ENCODE peak calls at places on chromosomes 2 and 18, in ten cellular contexts. One of them, this sample, is unnamed.
A peak's percentile ranks its signal among the peaks of the same experiment; 100 is the strongest.

GRCh38 chr2:165083326-165083725 is 120.5 kb downstream of the SCN3A start:
- DNase-seq in Panc1: no peak
- DNase-seq in stomach: no peak
- DNase-seq in endothelial cell of umbilical vein: no peak
- DNase-seq in upper lobe of left lung: no peak
- DNase-seq in vagina: no peak
- DNase-seq in spleen: no peak
- DNase-seq in breast epithelium: no peak
- DNase-seq in GM23338: no peak
- DNase-seq in HL-60: no peak
- DNase-seq in this sample: no peak

GRCh38 chr2:229300814-229301213 is 29.7 kb upstream of the PID1 start:
- DNase-seq in stomach: no peak
- DNase-seq in HL-60: peak; percentile 32
- DNase-seq in endothelial cell of umbilical vein: no peak
- DNase-seq in GM23338: no peak
- DNase-seq in breast epithelium: no peak
- DNase-seq in vagina: no peak
- DNase-seq in spleen: no peak
- DNase-seq in upper lobe of left lung: no peak
- DNase-seq in Panc1: no peak
- DNase-seq in this sample: no peak

GRCh38 chr2:70984576-70985282 is 6.3 kb downstream of the ANKRD53 start:
- DNase-seq in spleen: peak; percentile 95
- DNase-seq in HL-60: peak; percentile 74
- DNase-seq in stomach: peak; percentile 76
- DNase-seq in breast epithelium: peak; percentile 50
- DNase-seq in Panc1: no peak
- DNase-seq in vagina: no peak
- DNase-seq in upper lobe of left lung: peak; percentile 77
- DNase-seq in endothelial cell of umbilical vein: peak; percentile 58
- DNase-seq in GM23338: peak; percentile 82
- DNase-seq in this sample: peak; percentile 29

GRCh38 chr2:42706836-42707235 is 57.1 kb downstream of the OXER1 start:
- DNase-seq in vagina: no peak
- DNase-seq in breast epithelium: no peak
- DNase-seq in stomach: no peak
- DNase-seq in upper lobe of left lung: no peak
- DNase-seq in GM23338: peak; percentile 70
- DNase-seq in Panc1: no peak
- DNase-seq in spleen: no peak
- DNase-seq in HL-60: no peak
- DNase-seq in endothelial cell of umbilical vein: no peak
- DNase-seq in this sample: no peak

GRCh38 chr2:3667151-3667631 is 9.2 kb downstream of the ALLC start:
- DNase-seq in HL-60: no peak
- DNase-seq in Panc1: no peak
- DNase-seq in upper lobe of left lung: peak; percentile 21
- DNase-seq in breast epithelium: no peak
- DNase-seq in GM23338: no peak
- DNase-seq in spleen: no peak
- DNase-seq in endothelial cell of umbilical vein: no peak
- DNase-seq in vagina: peak; percentile 62
- DNase-seq in stomach: no peak
- DNase-seq in this sample: no peak

GRCh38 chr2:102082591-102083586 is 59.7 kb upstream of the IL1R1 start:
- DNase-seq in breast epithelium: no peak
- DNase-seq in spleen: no peak
- DNase-seq in HL-60: peak; percentile 79
- DNase-seq in stomach: no peak
- DNase-seq in GM23338: no peak
- DNase-seq in Panc1: no peak
- DNase-seq in upper lobe of left lung: peak; percentile 62
- DNase-seq in vagina: peak; percentile 82
- DNase-seq in endothelial cell of umbilical vein: peak; percentile 88
- DNase-seq in this sample: no peak

GRCh38 chr2:19863303-19864041 is 38.3 kb downstream of the TTC32 start:
- DNase-seq in endothelial cell of umbilical vein: peak; percentile 55
- DNase-seq in HL-60: peak; percentile 44
- DNase-seq in stomach: peak; percentile 74
- DNase-seq in GM23338: peak; percentile 94
- DNase-seq in vagina: no peak
- DNase-seq in breast epithelium: no peak
- DNase-seq in upper lobe of left lung: peak; percentile 76
- DNase-seq in spleen: peak; percentile 94
- DNase-seq in Panc1: peak; percentile 27
- DNase-seq in this sample: peak; percentile 44

GRCh38 chr2:109351164-109351756 is 222.3 kb downstream of the SH3RF3 start:
- DNase-seq in upper lobe of left lung: peak; percentile 73
- DNase-seq in vagina: peak; percentile 86
- DNase-seq in spleen: no peak
- DNase-seq in HL-60: no peak
- DNase-seq in Panc1: no peak
- DNase-seq in breast epithelium: peak; percentile 80
- DNase-seq in endothelial cell of umbilical vein: peak; percentile 69
- DNase-seq in GM23338: no peak
- DNase-seq in stomach: peak; percentile 82
- DNase-seq in this sample: peak; percentile 56

GRCh38 chr2:171390941-171391516 is 42.8 kb downstream of the METTL8 start:
- DNase-seq in upper lobe of left lung: no peak
- DNase-seq in endothelial cell of umbilical vein: peak; percentile 85
- DNase-seq in GM23338: no peak
- DNase-seq in breast epithelium: no peak
- DNase-seq in Panc1: no peak
- DNase-seq in spleen: no peak
- DNase-seq in stomach: no peak
- DNase-seq in HL-60: no peak
- DNase-seq in vagina: no peak
- DNase-seq in this sample: no peak

GRCh38 chr18:33716061-33716683 is 138.2 kb downstream of the ASXL3 start:
- DNase-seq in GM23338: peak; percentile 10
- DNase-seq in upper lobe of left lung: no peak
- DNase-seq in stomach: no peak
- DNase-seq in Panc1: no peak
- DNase-seq in breast epithelium: no peak
- DNase-seq in endothelial cell of umbilical vein: no peak
- DNase-seq in vagina: no peak
- DNase-seq in spleen: no peak
- DNase-seq in HL-60: peak; percentile 7
- DNase-seq in this sample: no peak

GRCh38 chr2:102369866-102370265 is 14.3 kb downstream of the IL18R1 start:
- DNase-seq in endothelial cell of umbilical vein: no peak
- DNase-seq in vagina: no peak
- DNase-seq in GM23338: no peak
- DNase-seq in HL-60: no peak
- DNase-seq in upper lobe of left lung: no peak
- DNase-seq in stomach: no peak
- DNase-seq in breast epithelium: no peak
- DNase-seq in spleen: no peak
- DNase-seq in Panc1: no peak
- DNase-seq in this sample: no peak

GRCh38 chr2:10534514-10535250 is 86.6 kb upstream of the ODC1 start:
- DNase-seq in breast epithelium: no peak
- DNase-seq in GM23338: no peak
- DNase-seq in vagina: no peak
- DNase-seq in spleen: peak; percentile 66
- DNase-seq in HL-60: no peak
- DNase-seq in stomach: no peak
- DNase-seq in Panc1: no peak
- DNase-seq in endothelial cell of umbilical vein: no peak
- DNase-seq in upper lobe of left lung: peak; percentile 10
- DNase-seq in this sample: no peak

GRCh38 chr18:55318864-55319516 is 269.0 kb downstream of the TCF4 start:
- DNase-seq in endothelial cell of umbilical vein: peak; percentile 81
- DNase-seq in breast epithelium: no peak
- DNase-seq in stomach: no peak
- DNase-seq in GM23338: no peak
- DNase-seq in upper lobe of left lung: no peak
- DNase-seq in HL-60: no peak
- DNase-seq in spleen: no peak
- DNase-seq in vagina: no peak
- DNase-seq in Panc1: no peak
- DNase-seq in this sample: no peak
- H3K4me3 ChIP-seq in endothelial cell of umbilical vein: peak overlapping the region; percentile 89
- H3K4me3 ChIP-seq in breast epithelium: peak overlapping the region; percentile 76
- H3K4me3 ChIP-seq in stomach: peak overlapping the region; percentile 8
- H3K4me3 ChIP-seq in GM23338: no peak overlapping the region
- H3K4me3 ChIP-seq in upper lobe of left lung: no peak overlapping the region
- H3K4me3 ChIP-seq in HL-60: no peak overlapping the region
- H3K4me3 ChIP-seq in spleen: peak overlapping the region; percentile 54
- H3K4me3 ChIP-seq in vagina: peak overlapping the region; percentile 63
- H3K4me3 ChIP-seq in Panc1: no peak overlapping the region
- H3K4me3 ChIP-seq in this sample: no peak overlapping the region

DNA sequence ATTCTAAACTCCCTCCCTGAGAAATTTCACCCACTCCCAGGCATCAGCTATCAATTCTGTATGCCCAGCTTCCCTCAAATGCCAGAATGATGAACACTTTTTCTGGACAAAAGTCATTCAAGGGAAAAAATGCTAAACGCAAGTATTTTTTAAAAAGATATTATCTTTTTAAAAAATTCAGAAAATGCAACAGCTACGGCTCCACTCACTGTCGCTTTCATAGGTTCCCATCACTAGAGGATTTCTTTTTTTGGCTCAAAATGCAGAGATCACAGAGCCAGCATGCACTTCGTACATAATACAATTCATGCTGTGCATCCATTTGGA is 5.1 kb downstream of the CAPG start:
- DNase-seq in GM23338: no peak
- DNase-seq in upper lobe of left lung: no peak
- DNase-seq in stomach: no peak
- DNase-seq in spleen: no peak
- DNase-seq in breast epithelium: no peak
- DNase-seq in Panc1: no peak
- DNase-seq in vagina: no peak
- DNase-seq in HL-60: no peak
- DNase-seq in endothelial cell of umbilical vein: no peak
- DNase-seq in this sample: no peak
- TF ChIP-seq CTCF in GM23338: no peak
- TF ChIP-seq CTCF in upper lobe of left lung: no peak
- TF ChIP-seq CTCF in stomach: no peak
- TF ChIP-seq CTCF in spleen: no peak
- TF ChIP-seq CTCF in breast epithelium: no peak
- TF ChIP-seq CTCF in Panc1: no peak
- TF ChIP-seq CTCF in vagina: no peak
- TF ChIP-seq CTCF in HL-60: no peak
- TF ChIP-seq CTCF in endothelial cell of umbilical vein: no peak
- TF ChIP-seq CTCF in this sample: no peak

DNA sequence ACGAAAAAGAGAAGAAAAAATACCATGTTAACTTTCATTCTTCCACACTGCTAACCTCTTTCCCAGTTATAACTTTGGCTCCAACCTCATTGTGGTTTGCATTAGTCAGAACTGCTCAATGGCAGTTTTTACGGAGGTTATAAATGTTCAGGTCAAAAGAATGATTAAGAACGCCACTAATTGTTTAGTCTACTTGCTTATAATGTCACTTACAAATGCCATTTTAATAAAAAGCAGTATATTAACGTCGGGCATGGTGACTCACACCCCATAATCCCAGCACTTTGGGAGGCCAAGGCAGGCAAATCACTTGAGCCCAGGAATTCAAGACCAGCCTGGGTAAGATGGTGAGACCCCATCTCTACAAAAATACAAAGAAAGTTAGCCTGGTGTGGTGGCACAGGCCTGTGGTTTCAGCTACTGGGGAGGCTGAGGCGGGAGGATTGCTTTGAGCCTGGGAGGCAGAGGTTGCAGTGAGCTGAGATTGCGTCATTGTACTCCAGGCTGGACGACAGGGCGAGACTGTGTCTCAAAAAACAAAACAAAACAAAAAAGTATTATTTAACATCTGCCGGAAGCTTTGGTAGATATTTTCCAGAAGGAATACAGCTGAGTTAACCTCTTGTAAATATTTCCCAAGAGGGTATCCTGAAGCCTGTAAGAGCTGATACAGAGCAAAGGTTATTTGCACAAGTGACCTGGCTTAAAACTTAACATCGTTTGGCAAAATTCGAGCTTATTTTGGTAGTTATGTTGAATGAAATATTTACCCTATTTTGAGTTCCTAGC is 5.1 kb downstream of the AGPS start:
- DNase-seq in GM23338: no peak
- DNase-seq in spleen: no peak
- DNase-seq in endothelial cell of umbilical vein: peak; percentile 65
- DNase-seq in upper lobe of left lung: no peak
- DNase-seq in HL-60: no peak
- DNase-seq in Panc1: no peak
- DNase-seq in vagina: no peak
- DNase-seq in stomach: no peak
- DNase-seq in breast epithelium: no peak
- DNase-seq in this sample: no peak
- TF ChIP-seq POLR2AphosphoS5 in GM23338: no peak
- TF ChIP-seq POLR2AphosphoS5 in spleen: no peak
- TF ChIP-seq POLR2AphosphoS5 in endothelial cell of umbilical vein: no peak
- TF ChIP-seq POLR2AphosphoS5 in upper lobe of left lung: no peak
- TF ChIP-seq POLR2AphosphoS5 in HL-60: no peak
- TF ChIP-seq POLR2AphosphoS5 in Panc1: no peak
- TF ChIP-seq POLR2AphosphoS5 in vagina: no peak
- TF ChIP-seq POLR2AphosphoS5 in stomach: peak; percentile 12
- TF ChIP-seq POLR2AphosphoS5 in breast epithelium: no peak
- TF ChIP-seq POLR2AphosphoS5 in this sample: no peak

GRCh38 chr18:78273876-78274275 is 705.7 kb upstream of the SALL3 start:
- DNase-seq in upper lobe of left lung: no peak
- DNase-seq in Panc1: no peak
- DNase-seq in endothelial cell of umbilical vein: no peak
- DNase-seq in spleen: no peak
- DNase-seq in breast epithelium: no peak
- DNase-seq in stomach: no peak
- DNase-seq in GM23338: no peak
- DNase-seq in vagina: no peak
- DNase-seq in HL-60: no peak
- DNase-seq in this sample: no peak
- H3K4me3 ChIP-seq in upper lobe of left lung: no peak overlapping the region
- H3K4me3 ChIP-seq in Panc1: no peak overlapping the region
- H3K4me3 ChIP-seq in endothelial cell of umbilical vein: no peak overlapping the region
- H3K4me3 ChIP-seq in spleen: no peak overlapping the region
- H3K4me3 ChIP-seq in breast epithelium: no peak overlapping the region
- H3K4me3 ChIP-seq in stomach: no peak overlapping the region
- H3K4me3 ChIP-seq in GM23338: no peak overlapping the region
- H3K4me3 ChIP-seq in vagina: no peak overlapping the region
- H3K4me3 ChIP-seq in HL-60: no peak overlapping the region
- H3K4me3 ChIP-seq in this sample: no peak overlapping the region

GRCh38 chr2:190635781-190636180 is 13.1 kb upstream of the NAB1 start:
- DNase-seq in HL-60: no peak
- DNase-seq in GM23338: no peak
- DNase-seq in vagina: no peak
- DNase-seq in endothelial cell of umbilical vein: no peak
- DNase-seq in Panc1: no peak
- DNase-seq in spleen: no peak
- DNase-seq in stomach: no peak
- DNase-seq in breast epithelium: no peak
- DNase-seq in upper lobe of left lung: no peak
- DNase-seq in this sample: no peak
- TF ChIP-seq CTCF in HL-60: no peak
- TF ChIP-seq CTCF in GM23338: peak; percentile 16
- TF ChIP-seq CTCF in vagina: no peak
- TF ChIP-seq CTCF in endothelial cell of umbilical vein: no peak
- TF ChIP-seq CTCF in Panc1: peak; percentile 48
- TF ChIP-seq CTCF in spleen: no peak
- TF ChIP-seq CTCF in stomach: no peak
- TF ChIP-seq CTCF in breast epithelium: no peak
- TF ChIP-seq CTCF in upper lobe of left lung: no peak
- TF ChIP-seq CTCF in this sample: no peak

This sample was measured in prostate gland.